ENCODE peak calls at places on chromosomes 16 and 17, in five cellular contexts. K is NB4, A is A549, Z is endothelial cell of umbilical vein, L is HepG2. Q is an unnamed sample.

GRCh38 chr16:70553645-70554044 is 30.0 kb downstream of the SF3B3 start:
- DNase-seq in A (no peak), K (no peak), L (no peak), Z (no peak), Q (no peak)

GRCh38 chr16:80449332-80449731 is 91.5 kb upstream of the DYNLRB2 start:
- DNase-seq in L (no peak), K (no peak), Z (no peak), A (no peak), Q (no peak)

GRCh38 chr17:72699566-72699965 is 392.9 kb downstream of the SLC39A11 start:
- DNase-seq in L (no peak), A (no peak), Z (no peak), K (no peak), Q (no peak)

GRCh38 chr17:59375858-59376257 is 44.4 kb downstream of the YPEL2 start:
- DNase-seq in Z (no peak), L (no peak), K (no peak), A (no peak), Q (no peak)

GRCh38 chr16:63850979-63851378 is 1270.9 kb downstream of the CDH11 start:
- DNase-seq in L (no peak), K (no peak), A (no peak), Z (no peak), Q (no peak)

GRCh38 chr16:29821663-29822115 is 1.4 kb downstream of the MVP start:
- DNase-seq in L (no peak), K (no peak), Z (peak), A (peak), Q (no peak)

GRCh38 chr16:73956592-73957495 is 339.8 kb upstream of the PSMD7 start:
- DNase-seq in A (peak), K (peak), Z (peak), L (peak), Q (peak)

GRCh38 chr16:51763072-51763658 is 612.1 kb upstream of the SALL1 start:
- DNase-seq in Z (no peak), A (no peak), K (no peak), L (no peak), Q (no peak)

GRCh38 chr17:28507567-28508195 is 1.5 kb downstream of the FOXN1 start:
- DNase-seq in Z (no peak), L (no peak), A (no peak), K (no peak), Q (no peak)

GRCh38 chr17:81345211-81346089 is 49.8 kb upstream of the BAHCC1 start:
- DNase-seq in L (peak), A (peak), Z (peak), K (peak), Q (peak)

GRCh38 chr17:17400566-17401184 is 76.1 kb upstream of the MED9 start:
- DNase-seq in A (no peak), L (no peak), K (no peak), Z (no peak), Q (no peak)

GRCh38 chr17:17406225-17406624 is 70.6 kb upstream of the MED9 start:
- DNase-seq in K (no peak), L (peak), A (no peak), Z (no peak), Q (no peak)

GRCh38 chr17:17401271-17401781 is 75.5 kb upstream of the MED9 start:
- DNase-seq in A (peak), L (peak), K (peak), Z (no peak), Q (peak)

GRCh38 chr17:17402558-17402957 is 74.2 kb upstream of the MED9 start:
- DNase-seq in K (no peak), L (peak), A (no peak), Z (no peak), Q (no peak)

DNA sequence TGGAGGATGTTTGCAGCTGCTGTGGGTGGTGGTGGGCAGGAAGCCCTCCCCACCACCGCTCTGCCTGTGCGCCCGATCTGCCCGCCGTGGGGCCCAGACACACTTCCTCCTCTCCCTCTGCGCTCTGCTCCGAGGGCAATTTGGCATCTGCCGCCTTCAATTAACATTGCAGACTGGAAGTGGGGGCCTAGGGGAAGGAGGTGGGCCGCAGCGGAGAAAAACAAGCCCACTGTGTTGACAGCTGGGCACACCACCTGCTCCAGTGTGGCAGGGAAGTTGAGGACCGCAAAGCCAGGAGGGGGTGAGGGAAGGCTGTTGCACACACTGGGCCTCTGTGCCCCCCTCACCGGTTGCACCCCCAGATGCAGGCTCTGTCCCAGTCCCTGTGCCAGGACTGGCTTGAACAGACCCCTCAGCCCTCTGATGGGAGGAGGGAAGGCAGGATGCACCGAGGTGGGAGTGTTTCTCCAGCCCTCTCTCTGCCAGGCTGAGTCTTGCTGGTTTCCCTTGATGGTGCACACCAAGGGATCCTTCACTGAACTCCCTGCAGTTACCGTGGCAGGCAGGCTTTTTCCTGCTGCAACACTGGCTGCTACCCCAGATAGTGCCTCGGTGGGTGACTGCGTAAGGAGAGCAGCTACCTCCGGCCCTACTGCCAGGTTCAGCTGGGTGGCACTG is 72.8 kb upstream of the MED9 start:
- DNase-seq in K (peak), A (no peak), Z (peak), L (no peak), Q (no peak)
- TF ChIP-seq MYC in K (peak), A (no peak), Z (no peak), L (no peak), Q (no peak)

GRCh38 chr16:46857261-46857962 is 26.4 kb upstream of the C16orf87 start:
- DNase-seq in L (peak), K (peak), A (peak), Z (peak), Q (peak)
- TF ChIP-seq MYC in L (no peak), K (no peak), A (no peak), Z (no peak), Q (no peak)

GRCh38 chr17:76539631-76540271 is at the start of gene PRCD:
- DNase-seq in K (no peak), L (no peak), A (peak), Z (no peak), Q (no peak)
- TF ChIP-seq MYC in K (no peak), L (no peak), A (no peak), Z (no peak), Q (no peak)

GRCh38 chr17:67503184-67503583 is 126.1 kb downstream of the PITPNC1 start:
- DNase-seq in K (no peak), A (no peak), Z (no peak), L (no peak), Q (no peak)
- TF ChIP-seq MYC in K (no peak), A (no peak), Z (no peak), L (no peak), Q (no peak)

GRCh38 chr17:32276217-32276616 is 10.6 kb downstream of the RHBDL3 start:
- DNase-seq in A (no peak), Z (no peak), L (no peak), K (peak), Q (no peak)

GRCh38 chr17:32277284-32277683 is 11.7 kb downstream of the RHBDL3 start:
- DNase-seq in L (no peak), A (no peak), Z (no peak), K (peak), Q (no peak)

GRCh38 chr17:32274101-32274500 is 8.5 kb downstream of the RHBDL3 start:
- DNase-seq in L (no peak), Z (no peak), A (no peak), K (no peak), Q (no peak)

GRCh38 chr17:32274643-32275042 is 9.0 kb downstream of the RHBDL3 start:
- DNase-seq in A (no peak), K (no peak), L (no peak), Z (no peak), Q (no peak)

GRCh38 chr17:32275060-32276042 is 9.7 kb downstream of the RHBDL3 start:
- DNase-seq in A (peak), K (peak), L (no peak), Z (peak), Q (peak)
- TF ChIP-seq MYC in A (no peak), K (no peak), L (no peak), Z (no peak), Q (no peak)

Q was measured in K562.